ENCODE peak calls at places on chromosomes 16 and 17, in four cellular contexts. R is activated CD8-positive, alpha-beta T cell treated with anti-CD3 and anti-CD28 coated beads for 36 hours; P is NCI-H1092; V is activated CD4-positive, alpha-beta T cell treated with anti-CD3 and anti-CD28 coated beads for 24 hours. S is an unnamed sample.

GRCh38 chr17:50668025-50668837 is 33.5 kb downstream of the ABCC3 start:
- DNase-seq in V (no peak), P (no peak), R (no peak), S (no peak)

GRCh38 chr17:46135126-46135812 is 58.0 kb downstream of the KANSL1 start:
- DNase-seq in R (no peak), P (no peak), V (no peak), S (no peak)

GRCh38 chr17:18362509-18363020 is 785 bp downstream of the SHMT1 start:
- DNase-seq in P (no peak), V (no peak), R (peak; percentile 38), S (no peak)

GRCh38 chr16:24700549-24701392 is 28.7 kb upstream of the TNRC6A start:
- DNase-seq in R (no peak), V (no peak), P (no peak), S (no peak)

GRCh38 chr17:40307001-40307690 is 1.8 kb upstream of the RARA start:
- DNase-seq in P (peak; percentile 49), R (peak; percentile 39), V (no peak), S (peak; percentile 54)

GRCh38 chr16:3017806-3018506 is at the start of gene CLDN6:
- DNase-seq in R (peak; percentile 69), P (peak; percentile 45), V (no peak), S (peak; percentile 21)

GRCh38 chr17:5789443-5789842 is 205.1 kb upstream of the NLRP1 start:
- DNase-seq in R (no peak), P (no peak), V (no peak), S (no peak)

GRCh38 chr16:49859139-49859947 is 3.4 kb upstream of the ZNF423 start:
- DNase-seq in V (no peak), P (no peak), R (peak; percentile 22), S (no peak)

GRCh38 chr17:61007980-61008379 is 330.3 kb downstream of the BCAS3 start:
- DNase-seq in P (no peak), V (no peak), R (no peak), S (no peak)

GRCh38 chr16:1309888-1310831 is 724 bp downstream of the UBE2I start:
- DNase-seq in R (peak; percentile 72), P (no peak), V (peak; percentile 35), S (no peak)

GRCh38 chr16:5502467-5502869 is 404.9 kb upstream of the EEF2KMT start:
- DNase-seq in V (no peak), R (peak; percentile 10), P (no peak), S (no peak)

GRCh38 chr17:78996781-78997201 is 12.8 kb downstream of the CANT1 start:
- DNase-seq in V (no peak), R (no peak), P (no peak), S (no peak)

GRCh38 chr16:17972460-17972943 is 364.0 kb downstream of the NPIPA8 start:
- DNase-seq in R (no peak), P (no peak), V (no peak), S (no peak)

GRCh38 chr16:10965440-10966039 is 21.2 kb downstream of the CLEC16A start:
- DNase-seq in V (no peak), P (no peak), R (peak; percentile 62), S (no peak)

GRCh38 chr17:18045691-18046090 is 6.5 kb downstream of the GID4 start:
- DNase-seq in P (no peak), R (no peak), V (no peak), S (no peak)

GRCh38 chr17:54099221-54099620 is 276.5 kb downstream of the KIF2B start:
- DNase-seq in P (no peak), V (no peak), R (no peak), S (no peak)

GRCh38 chr16:27759301-27759871 is 209.4 kb downstream of the KATNIP start:
- DNase-seq in P (no peak), R (no peak), V (no peak), S (no peak)

GRCh38 chr17:17942846-17943245 is 29.4 kb downstream of the TOM1L2 start:
- DNase-seq in R (no peak), V (no peak), P (no peak), S (no peak)

GRCh38 chr17:60356947-60357346 is 35.0 kb downstream of the USP32 start:
- DNase-seq in P (no peak), V (no peak), R (no peak), S (no peak)

GRCh38 chr17:30426292-30426691 is 47.6 kb downstream of the CPD start:
- DNase-seq in P (no peak), R (no peak), V (no peak), S (no peak)